ENCODE peak calls at places on chromosome 1, in six cellular contexts. One of them, this sample, is unnamed.

GRCh38 chr1:32332290-32333079 is 3.5 kb downstream of the MARCKSL1 start:
- DNase-seq in HepG2: no peak
- DNase-seq in bronchial epithelial cell: peak; percentile 53
- DNase-seq in GM12878: no peak
- DNase-seq in K562: no peak
- DNase-seq in AG04449: no peak
- DNase-seq in this sample: no peak

GRCh38 chr1:234433563-234434285 is 45.3 kb downstream of the TARBP1 start:
- DNase-seq in K562: peak; percentile 75
- DNase-seq in AG04449: peak; percentile 34
- DNase-seq in bronchial epithelial cell: peak; percentile 96
- DNase-seq in GM12878: peak; percentile 26
- DNase-seq in HepG2: no peak
- DNase-seq in this sample: no peak

GRCh38 chr1:101259744-101260148 is 22.9 kb downstream of the S1PR1 start:
- DNase-seq in GM12878: no peak
- DNase-seq in HepG2: no peak
- DNase-seq in K562: no peak
- DNase-seq in bronchial epithelial cell: peak; percentile 95
- DNase-seq in AG04449: peak; percentile 42
- DNase-seq in this sample: peak; percentile 58

GRCh38 chr1:25684216-25684965 is 67.8 kb downstream of the MAN1C1 start:
- DNase-seq in K562: no peak
- DNase-seq in bronchial epithelial cell: no peak
- DNase-seq in AG04449: no peak
- DNase-seq in GM12878: no peak
- DNase-seq in HepG2: no peak
- DNase-seq in this sample: no peak

GRCh38 chr1:19903621-19904020 is 19.8 kb downstream of the PLA2G2E start:
- DNase-seq in bronchial epithelial cell: peak; percentile 85
- DNase-seq in GM12878: no peak
- DNase-seq in HepG2: no peak
- DNase-seq in AG04449: no peak
- DNase-seq in K562: no peak
- DNase-seq in this sample: no peak

GRCh38 chr1:98420376-98421097 is 241.0 kb upstream of the SNX7 start:
- DNase-seq in AG04449: no peak
- DNase-seq in K562: no peak
- DNase-seq in bronchial epithelial cell: peak; percentile 68
- DNase-seq in GM12878: no peak
- DNase-seq in HepG2: no peak
- DNase-seq in this sample: no peak

GRCh38 chr1:244319283-244320132 is 132.2 kb downstream of the ADSS2 start:
- DNase-seq in K562: no peak
- DNase-seq in GM12878: peak; percentile 84
- DNase-seq in HepG2: no peak
- DNase-seq in bronchial epithelial cell: peak; percentile 90
- DNase-seq in AG04449: peak; percentile 49
- DNase-seq in this sample: no peak

GRCh38 chr1:226455843-226456242 is 48.0 kb upstream of the PARP1 start:
- DNase-seq in bronchial epithelial cell: no peak
- DNase-seq in GM12878: no peak
- DNase-seq in HepG2: no peak
- DNase-seq in AG04449: no peak
- DNase-seq in K562: no peak
- DNase-seq in this sample: no peak

GRCh38 chr1:70314706-70315304 is 39.7 kb downstream of the ANKRD13C start:
- DNase-seq in HepG2: no peak
- DNase-seq in GM12878: no peak
- DNase-seq in K562: no peak
- DNase-seq in bronchial epithelial cell: no peak
- DNase-seq in AG04449: no peak
- DNase-seq in this sample: no peak

GRCh38 chr1:178513278-178513983 is 522 bp downstream of the TEX35 start:
- DNase-seq in HepG2: no peak
- DNase-seq in K562: no peak
- DNase-seq in AG04449: no peak
- DNase-seq in bronchial epithelial cell: peak; percentile 17
- DNase-seq in GM12878: no peak
- DNase-seq in this sample: no peak
- TF ChIP-seq CTCF in HepG2: no peak
- TF ChIP-seq CTCF in K562: peak; percentile 30
- TF ChIP-seq CTCF in AG04449: peak; percentile 2
- TF ChIP-seq CTCF in bronchial epithelial cell: no peak
- TF ChIP-seq CTCF in GM12878: no peak
- TF ChIP-seq CTCF in this sample: peak; percentile 21

GRCh38 chr1:116574581-116575291 is 3.9 kb upstream of the CD58 start:
- DNase-seq in AG04449: no peak
- DNase-seq in HepG2: peak; percentile 53
- DNase-seq in bronchial epithelial cell: peak; percentile 55
- DNase-seq in GM12878: no peak
- DNase-seq in K562: peak; percentile 89
- DNase-seq in this sample: no peak
- H3K4me3 ChIP-seq in AG04449: no peak overlapping the region
- H3K4me3 ChIP-seq in HepG2: no peak overlapping the region
- H3K4me3 ChIP-seq in bronchial epithelial cell: no peak overlapping the region
- H3K4me3 ChIP-seq in GM12878: no peak overlapping the region
- H3K4me3 ChIP-seq in K562: no peak overlapping the region
- H3K4me3 ChIP-seq in this sample: no peak overlapping the region

DNA sequence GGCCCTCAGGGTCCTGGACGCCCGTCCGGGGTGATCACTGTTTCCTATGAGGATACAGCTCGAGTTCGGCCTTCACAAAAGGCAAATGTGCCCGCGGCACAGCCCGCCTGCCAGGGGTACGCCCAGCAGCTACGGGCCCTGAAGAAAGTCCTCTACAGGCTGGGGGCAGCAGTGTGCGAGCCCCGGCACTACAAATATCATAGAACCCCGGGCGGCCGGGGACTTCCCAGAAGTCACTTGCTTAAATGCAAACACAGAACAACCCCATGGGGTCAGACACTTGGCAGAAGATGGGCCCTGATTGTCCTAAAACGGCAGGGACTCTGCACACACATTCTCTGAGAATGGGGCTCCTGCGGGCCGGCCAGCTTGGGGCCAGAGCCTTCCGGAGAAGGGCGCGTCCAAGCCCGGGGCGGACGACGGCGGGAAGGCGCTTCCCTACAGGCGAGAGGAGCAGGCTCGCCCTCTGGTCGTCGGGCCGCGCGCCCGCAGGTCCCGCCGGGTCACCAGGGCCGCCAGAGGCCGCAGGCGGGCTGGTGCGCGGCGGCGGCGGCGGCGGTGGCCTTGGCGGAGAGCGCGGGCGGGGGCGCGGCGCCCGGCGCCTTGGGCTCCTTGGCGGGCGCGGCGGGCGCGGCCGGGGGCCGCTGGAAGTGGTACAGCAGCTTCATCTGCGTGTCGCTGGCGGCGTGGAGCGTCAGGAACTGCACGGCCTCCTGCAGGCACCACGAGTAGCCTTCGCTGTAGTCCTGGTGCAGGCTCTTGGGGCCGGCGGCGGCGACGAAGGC is 905 bp downstream of the HES5 start:
- DNase-seq in GM12878: no peak
- DNase-seq in bronchial epithelial cell: no peak
- DNase-seq in HepG2: no peak
- DNase-seq in K562: peak; percentile 68
- DNase-seq in AG04449: no peak
- DNase-seq in this sample: no peak
- TF ChIP-seq CTCF in GM12878: no peak
- TF ChIP-seq CTCF in bronchial epithelial cell: no peak
- TF ChIP-seq CTCF in HepG2: peak; percentile 50
- TF ChIP-seq CTCF in K562: no peak
- TF ChIP-seq CTCF in AG04449: no peak
- TF ChIP-seq CTCF in this sample: no peak

DNA sequence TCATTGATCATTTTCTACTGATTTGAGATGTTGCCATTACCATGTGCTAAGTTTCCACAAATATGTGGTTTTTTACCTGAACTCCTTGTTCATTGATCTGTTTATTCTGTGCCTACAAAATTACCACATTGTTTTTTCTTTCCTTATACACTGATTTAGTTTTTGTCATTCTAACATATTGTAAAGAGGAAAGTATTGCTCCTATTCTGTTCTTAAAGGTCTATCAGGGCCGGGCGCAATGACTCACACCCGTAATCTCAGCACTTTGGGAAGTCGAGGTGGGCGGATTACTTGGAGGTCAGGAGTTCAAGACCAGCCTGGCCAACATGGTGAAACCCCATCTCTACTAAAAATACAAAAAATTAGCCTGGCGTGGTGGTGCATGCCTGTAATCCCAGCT is 75.1 kb downstream of the CAMTA1 start:
- DNase-seq in AG04449: no peak
- DNase-seq in HepG2: no peak
- DNase-seq in GM12878: no peak
- DNase-seq in K562: peak; percentile 13
- DNase-seq in bronchial epithelial cell: peak; percentile 15
- DNase-seq in this sample: no peak
- H3K4me3 ChIP-seq in AG04449: no peak overlapping the region
- H3K4me3 ChIP-seq in HepG2: no peak overlapping the region
- H3K4me3 ChIP-seq in GM12878: no peak overlapping the region
- H3K4me3 ChIP-seq in K562: no peak overlapping the region
- H3K4me3 ChIP-seq in bronchial epithelial cell: no peak overlapping the region
- H3K4me3 ChIP-seq in this sample: no peak overlapping the region

GRCh38 chr1:156602557-156602993 is 1.3 kb upstream of the GPATCH4 start:
- DNase-seq in AG04449: no peak
- DNase-seq in bronchial epithelial cell: peak; percentile 88
- DNase-seq in HepG2: no peak
- DNase-seq in GM12878: no peak
- DNase-seq in K562: peak; percentile 71
- DNase-seq in this sample: no peak
- TF ChIP-seq CTCF in AG04449: no peak
- TF ChIP-seq CTCF in bronchial epithelial cell: peak; percentile 18
- TF ChIP-seq CTCF in HepG2: peak; percentile 55
- TF ChIP-seq CTCF in GM12878: peak; percentile 46
- TF ChIP-seq CTCF in K562: peak; percentile 78
- TF ChIP-seq CTCF in this sample: peak; percentile 51